ENCODE peak calls at places on chromosomes 3 and 15, in nine cellular contexts. V is PC-3; H is Peyer's patch; R is aorta; O is skeletal muscle cell; D is tibial nerve; Q is astrocyte of the spinal cord; P is Jurkat, Clone E6-1; F is AG04450. J is an unnamed sample.

GRCh38 chr3:191362524-191363090 is 32.3 kb upstream of the UTS2B start:
- DNase-seq in R (no peak), D (no peak), Q (no peak), F (no peak), P (no peak), H (no peak), O (no peak), V (no peak), J (no peak)

GRCh38 chr3:135078283-135078682 is 283.2 kb downstream of the EPHB1 start:
- DNase-seq in D (no peak), V (no peak), R (no peak), Q (no peak), P (no peak), F (no peak), H (no peak), O (no peak), J (no peak)

GRCh38 chr3:156551746-156552145 is 3.2 kb downstream of the SSR3 start:
- DNase-seq in H (no peak), Q (peak; percentile 77), V (peak; percentile 76), O (no peak), P (no peak), F (peak; percentile 65), R (no peak), D (no peak), J (no peak)

GRCh38 chr15:97683816-97684215 is 276.7 kb upstream of the ARRDC4 start:
- DNase-seq in Q (no peak), P (no peak), H (no peak), V (no peak), R (no peak), F (no peak), O (no peak), D (no peak), J (no peak)

GRCh38 chr15:99956820-99957641 is 223.8 kb upstream of the LYSMD4 start:
- DNase-seq in O (no peak), H (no peak), P (no peak), Q (no peak), F (no peak), R (no peak), D (no peak), V (no peak), J (peak; percentile 50)

GRCh38 chr15:67968564-67969440 is 85.3 kb upstream of the PIAS1 start:
- DNase-seq in D (no peak), Q (no peak), H (no peak), R (no peak), F (no peak), O (no peak), V (no peak), P (no peak), J (no peak)

GRCh38 chr3:197298858-197299854 is 744 bp upstream of the DLG1 start:
- DNase-seq in R (peak; percentile 76), H (peak; percentile 28), Q (peak; percentile 19), D (no peak), V (peak; percentile 77), O (no peak), P (no peak), F (no peak), J (peak; percentile 85)

GRCh38 chr3:115930922-115931321 is 307.6 kb downstream of the GAP43 start:
- DNase-seq in O (no peak), Q (no peak), P (no peak), H (no peak), V (no peak), D (no peak), R (no peak), F (no peak), J (no peak)

GRCh38 chr15:40930430-40931299 is 1.5 kb downstream of the DLL4 start:
- DNase-seq in R (peak; percentile 85), F (no peak), V (peak; percentile 73), P (no peak), Q (no peak), O (no peak), D (no peak), H (no peak), J (peak; percentile 77)

GRCh38 chr3:133474251-133474801 is 74.5 kb downstream of the BFSP2 start:
- DNase-seq in V (no peak), R (no peak), F (peak; percentile 83), P (no peak), D (peak; percentile 61), O (peak; percentile 17), Q (peak; percentile 69), H (no peak), J (no peak)

GRCh38 chr3:162525052-162525451 is 1028.4 kb downstream of the OTOL1 start:
- DNase-seq in O (peak; percentile 99), R (no peak), H (no peak), D (peak; percentile 15), F (peak; percentile 70), V (no peak), Q (peak; percentile 87), P (no peak), J (no peak)

GRCh38 chr15:88061452-88061851 is 195.1 kb downstream of the NTRK3 start:
- DNase-seq in O (no peak), D (no peak), Q (no peak), R (no peak), P (no peak), H (no peak), V (no peak), F (no peak), J (no peak)

GRCh38 chr15:82942691-82943090 is 9.8 kb downstream of the HOMER2 start:
- DNase-seq in R (no peak), Q (peak; percentile 14), P (no peak), H (no peak), F (no peak), O (no peak), D (no peak), V (peak; percentile 99), J (peak; percentile 10)

GRCh38 chr3:111809196-111809595 is 49.9 kb upstream of the PHLDB2 start:
- DNase-seq in R (no peak), Q (peak; percentile 87), P (no peak), H (no peak), D (no peak), V (no peak), F (no peak), O (peak; percentile 50), J (no peak)

GRCh38 chr15:58987036-58987435 is 427 bp upstream of the RNF111 start:
- DNase-seq in O (no peak), Q (no peak), P (no peak), V (peak; percentile 7), D (no peak), F (no peak), H (no peak), R (no peak), J (no peak)

GRCh38 chr3:181998828-181999227 is 287.1 kb downstream of the SOX2 start:
- DNase-seq in H (no peak), R (no peak), F (no peak), Q (no peak), O (no peak), V (no peak), D (no peak), P (no peak), J (no peak)

GRCh38 chr3:19364150-19364549 is 215.8 kb downstream of the KCNH8 start:
- DNase-seq in D (no peak), F (no peak), P (no peak), Q (no peak), H (no peak), O (no peak), R (no peak), V (peak; percentile 30), J (no peak)

GRCh38 chr3:51710631-51711351 is 3.9 kb downstream of the GRM2 start:
- DNase-seq in P (no peak), R (no peak), O (no peak), Q (no peak), F (no peak), V (peak; percentile 44), H (no peak), D (no peak), J (no peak)

GRCh38 chr15:39270976-39271375 is 309.9 kb upstream of the THBS1 start:
- DNase-seq in R (no peak), H (no peak), Q (peak; percentile 88), D (no peak), F (peak; percentile 78), V (peak; percentile 73), O (peak; percentile 94), P (no peak), J (no peak)

DNA sequence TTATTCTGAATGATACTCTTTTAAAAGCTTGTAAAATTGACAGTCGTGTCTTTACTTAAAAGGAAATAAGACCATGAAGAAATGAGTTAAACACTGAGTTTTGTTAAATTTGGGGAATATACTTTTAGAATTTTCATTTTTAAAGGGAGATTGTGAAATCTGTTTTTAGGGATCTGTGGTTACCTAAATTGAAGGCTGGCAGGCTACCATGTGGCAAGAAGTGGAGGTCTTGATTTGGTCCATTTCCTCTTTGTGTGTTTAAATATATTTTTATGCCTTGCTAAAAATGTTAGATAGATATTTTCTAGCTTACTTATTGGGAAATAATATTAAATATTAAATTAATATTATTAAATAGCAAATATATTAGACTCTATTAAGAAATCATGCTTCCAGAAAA is 36.6 kb upstream of the SLC22A13 start:
- DNase-seq in Q (no peak), P (no peak), R (no peak), D (no peak), H (no peak), V (no peak), F (no peak), O (no peak), J (no peak)
- H3K4me3 ChIP-seq in Q (no peak overlapping the region), P (no peak overlapping the region), R (no peak overlapping the region), D (no peak overlapping the region), H (no peak overlapping the region), V (no peak overlapping the region), F (no peak overlapping the region), O (no peak overlapping the region), J (no peak overlapping the region)

DNA sequence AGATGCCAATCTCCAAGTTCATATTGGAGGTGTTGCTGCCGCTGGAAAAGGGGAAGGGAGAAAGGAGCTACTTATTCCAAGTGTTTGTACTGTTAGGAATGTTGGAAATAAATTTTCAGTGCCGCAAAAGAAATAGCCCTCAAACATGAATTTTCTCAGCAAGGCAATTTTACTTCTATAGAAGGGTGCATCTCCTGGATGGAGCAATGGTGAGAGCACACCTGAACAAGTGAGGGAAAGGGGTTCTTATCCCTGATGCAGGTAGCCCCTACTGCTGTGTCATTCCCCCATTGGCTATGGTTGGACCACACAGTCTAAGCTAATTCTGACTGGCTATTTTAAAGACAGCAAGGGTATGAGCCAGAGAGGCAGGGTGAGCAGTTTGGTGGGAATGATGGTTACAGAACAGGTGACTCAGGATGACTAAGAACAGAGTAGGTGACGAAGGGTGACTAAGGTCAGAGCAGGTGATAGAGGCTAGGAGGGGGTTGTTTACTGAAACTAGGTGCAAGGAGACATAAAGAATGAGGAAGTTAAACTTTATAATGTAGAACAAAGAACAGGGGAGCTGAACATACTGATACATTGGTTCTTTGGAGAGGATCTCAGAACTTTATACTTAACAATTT is 503.5 kb downstream of the EDEM1 start:
- DNase-seq in R (no peak), D (no peak), V (peak; percentile 32), P (no peak), O (no peak), Q (no peak), H (no peak), F (no peak), J (no peak)
- H3K4me3 ChIP-seq in R (no peak overlapping the region), D (no peak overlapping the region), V (no peak overlapping the region), P (no peak overlapping the region), O (no peak overlapping the region), Q (no peak overlapping the region), H (no peak overlapping the region), F (no peak overlapping the region), J (no peak overlapping the region)

GRCh38 chr15:57235186-57235585 is 141.1 kb upstream of the CGNL1 start:
- DNase-seq in V (no peak), P (no peak), R (no peak), D (no peak), Q (no peak), O (no peak), F (no peak), H (no peak), J (no peak)
- H3K4me3 ChIP-seq in V (no peak overlapping the region), P (no peak overlapping the region), R (no peak overlapping the region), D (no peak overlapping the region), Q (no peak overlapping the region), O (no peak overlapping the region), F (no peak overlapping the region), H (no peak overlapping the region), J (no peak overlapping the region)

GRCh38 chr15:75866916-75867315 is 23.7 kb downstream of the UBE2Q2 start:
- DNase-seq in V (no peak), R (no peak), Q (no peak), O (no peak), P (no peak), F (no peak), D (no peak), H (no peak), J (no peak)
- H3K4me3 ChIP-seq in V (no peak overlapping the region), R (no peak overlapping the region), Q (no peak overlapping the region), O (no peak overlapping the region), P (no peak overlapping the region), F (no peak overlapping the region), D (no peak overlapping the region), H (no peak overlapping the region), J (no peak overlapping the region)

J was measured in spleen.